ENCODE peak calls at places on chromosomes 4 and X, in nine cellular contexts. One of them, this sample, is unnamed.

GRCh38 chr4:184437565-184437964 is 36.8 kb downstream of the IRF2 start:
- DNase-seq in body of pancreas: no peak
- DNase-seq in suprapubic skin: no peak
- DNase-seq in AG04450: no peak
- DNase-seq in adrenal gland: no peak
- DNase-seq in CD4-positive, alpha-beta memory T cell: no peak
- DNase-seq in esophagus squamous epithelium: no peak
- DNase-seq in uterus: no peak
- DNase-seq in heart left ventricle: no peak
- DNase-seq in this sample: no peak

GRCh38 chr4:11438647-11439046 is 10.0 kb upstream of the HS3ST1 start:
- DNase-seq in body of pancreas: no peak
- DNase-seq in suprapubic skin: no peak
- DNase-seq in AG04450: no peak
- DNase-seq in adrenal gland: no peak
- DNase-seq in CD4-positive, alpha-beta memory T cell: no peak
- DNase-seq in esophagus squamous epithelium: no peak
- DNase-seq in uterus: no peak
- DNase-seq in heart left ventricle: no peak
- DNase-seq in this sample: no peak

GRCh38 chr4:53489279-53489889 is 101.9 kb downstream of the LNX1 start:
- DNase-seq in body of pancreas: no peak
- DNase-seq in suprapubic skin: no peak
- DNase-seq in AG04450: no peak
- DNase-seq in adrenal gland: no peak
- DNase-seq in CD4-positive, alpha-beta memory T cell: no peak
- DNase-seq in esophagus squamous epithelium: no peak
- DNase-seq in uterus: no peak
- DNase-seq in heart left ventricle: no peak
- DNase-seq in this sample: no peak

GRCh38 chr4:24274401-24275035 is 309.8 kb downstream of the DHX15 start:
- DNase-seq in body of pancreas: no peak
- DNase-seq in suprapubic skin: no peak
- DNase-seq in AG04450: peak; percentile 27
- DNase-seq in adrenal gland: no peak
- DNase-seq in CD4-positive, alpha-beta memory T cell: no peak
- DNase-seq in esophagus squamous epithelium: no peak
- DNase-seq in uterus: no peak
- DNase-seq in heart left ventricle: no peak
- DNase-seq in this sample: no peak

GRCh38 chrX:40107291-40108083 is 9.7 kb upstream of the BCOR start:
- DNase-seq in body of pancreas: peak; percentile 82
- DNase-seq in suprapubic skin: no peak
- DNase-seq in AG04450: no peak
- DNase-seq in adrenal gland: peak; percentile 80
- DNase-seq in CD4-positive, alpha-beta memory T cell: no peak
- DNase-seq in esophagus squamous epithelium: no peak
- DNase-seq in uterus: peak; percentile 40
- DNase-seq in heart left ventricle: peak; percentile 57
- DNase-seq in this sample: no peak

GRCh38 chrX:63918611-63919010 is 133.6 kb upstream of the ARHGEF9 start:
- DNase-seq in body of pancreas: no peak
- DNase-seq in suprapubic skin: no peak
- DNase-seq in AG04450: no peak
- DNase-seq in adrenal gland: no peak
- DNase-seq in CD4-positive, alpha-beta memory T cell: no peak
- DNase-seq in esophagus squamous epithelium: no peak
- DNase-seq in uterus: no peak
- DNase-seq in heart left ventricle: no peak
- DNase-seq in this sample: no peak

GRCh38 chrX:84170931-84171330 is 17.1 kb downstream of the RPS6KA6 start:
- DNase-seq in body of pancreas: no peak
- DNase-seq in suprapubic skin: no peak
- DNase-seq in AG04450: no peak
- DNase-seq in adrenal gland: no peak
- DNase-seq in CD4-positive, alpha-beta memory T cell: no peak
- DNase-seq in esophagus squamous epithelium: no peak
- DNase-seq in uterus: no peak
- DNase-seq in heart left ventricle: no peak
- DNase-seq in this sample: no peak

GRCh38 chr4:141686929-141687328 is 50.5 kb downstream of the IL15 start:
- DNase-seq in body of pancreas: peak; percentile 56
- DNase-seq in suprapubic skin: no peak
- DNase-seq in AG04450: no peak
- DNase-seq in adrenal gland: peak; percentile 33
- DNase-seq in CD4-positive, alpha-beta memory T cell: no peak
- DNase-seq in esophagus squamous epithelium: no peak
- DNase-seq in uterus: no peak
- DNase-seq in heart left ventricle: no peak
- DNase-seq in this sample: no peak

GRCh38 chrX:154805696-154806091 is 409 bp upstream of the MPP1 start:
- DNase-seq in body of pancreas: no peak
- DNase-seq in suprapubic skin: no peak
- DNase-seq in AG04450: no peak
- DNase-seq in adrenal gland: no peak
- DNase-seq in CD4-positive, alpha-beta memory T cell: no peak
- DNase-seq in esophagus squamous epithelium: no peak
- DNase-seq in uterus: no peak
- DNase-seq in heart left ventricle: no peak
- DNase-seq in this sample: no peak

GRCh38 chr4:54840992-54841768 is 183.4 kb downstream of the KIT start:
- DNase-seq in body of pancreas: no peak
- DNase-seq in suprapubic skin: no peak
- DNase-seq in AG04450: no peak
- DNase-seq in adrenal gland: no peak
- DNase-seq in CD4-positive, alpha-beta memory T cell: no peak
- DNase-seq in esophagus squamous epithelium: no peak
- DNase-seq in uterus: no peak
- DNase-seq in heart left ventricle: peak; percentile 21
- DNase-seq in this sample: no peak

GRCh38 chrX:123731258-123731986 is 1.4 kb downstream of the THOC2 start:
- DNase-seq in body of pancreas: no peak
- DNase-seq in suprapubic skin: no peak
- DNase-seq in AG04450: no peak
- DNase-seq in adrenal gland: no peak
- DNase-seq in CD4-positive, alpha-beta memory T cell: no peak
- DNase-seq in esophagus squamous epithelium: no peak
- DNase-seq in uterus: no peak
- DNase-seq in heart left ventricle: no peak
- DNase-seq in this sample: no peak

DNA sequence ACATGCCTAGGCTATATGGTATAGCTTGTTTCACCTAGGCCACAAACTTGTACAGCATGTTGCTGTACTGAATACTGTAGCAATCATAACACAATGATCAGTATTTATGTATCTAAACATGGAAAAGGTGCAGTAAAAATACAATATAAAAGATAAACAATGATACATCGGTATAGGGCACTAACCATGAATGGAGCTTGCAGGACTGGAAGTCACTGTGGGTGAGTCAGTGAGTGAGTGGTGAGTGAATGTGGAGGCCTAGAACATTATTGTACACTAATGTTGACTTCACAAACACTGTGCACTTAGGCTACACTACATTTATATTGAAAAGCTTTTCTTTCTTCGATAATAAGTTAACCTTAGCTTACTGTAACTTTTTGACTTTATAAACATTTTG is 45.6 kb upstream of the ANK2 start:
- DNase-seq in body of pancreas: no peak
- DNase-seq in suprapubic skin: no peak
- DNase-seq in AG04450: no peak
- DNase-seq in adrenal gland: no peak
- DNase-seq in CD4-positive, alpha-beta memory T cell: no peak
- DNase-seq in esophagus squamous epithelium: no peak
- DNase-seq in uterus: no peak
- DNase-seq in heart left ventricle: no peak
- DNase-seq in this sample: no peak
- H3K27ac ChIP-seq in body of pancreas: no peak overlapping the region
- H3K27ac ChIP-seq in suprapubic skin: no peak overlapping the region
- H3K27ac ChIP-seq in AG04450: no peak overlapping the region
- H3K27ac ChIP-seq in adrenal gland: no peak overlapping the region
- H3K27ac ChIP-seq in CD4-positive, alpha-beta memory T cell: no peak overlapping the region
- H3K27ac ChIP-seq in esophagus squamous epithelium: no peak overlapping the region
- H3K27ac ChIP-seq in uterus: no peak overlapping the region
- H3K27ac ChIP-seq in heart left ventricle: no peak overlapping the region
- H3K27ac ChIP-seq in this sample: no peak overlapping the region

GRCh38 chrX:132395059-132395458 is 93.8 kb downstream of the MBNL3 start:
- DNase-seq in body of pancreas: no peak
- DNase-seq in suprapubic skin: no peak
- DNase-seq in AG04450: no peak
- DNase-seq in adrenal gland: no peak
- DNase-seq in CD4-positive, alpha-beta memory T cell: no peak
- DNase-seq in esophagus squamous epithelium: no peak
- DNase-seq in uterus: no peak
- DNase-seq in heart left ventricle: no peak
- DNase-seq in this sample: no peak

GRCh38 chrX:132393992-132394391 is 94.8 kb downstream of the MBNL3 start:
- DNase-seq in body of pancreas: no peak
- DNase-seq in suprapubic skin: no peak
- DNase-seq in AG04450: no peak
- DNase-seq in adrenal gland: no peak
- DNase-seq in CD4-positive, alpha-beta memory T cell: no peak
- DNase-seq in esophagus squamous epithelium: no peak
- DNase-seq in uterus: no peak
- DNase-seq in heart left ventricle: no peak
- DNase-seq in this sample: no peak

GRCh38 chrX:132395645-132396044 is 93.2 kb downstream of the MBNL3 start:
- DNase-seq in body of pancreas: no peak
- DNase-seq in suprapubic skin: no peak
- DNase-seq in AG04450: no peak
- DNase-seq in adrenal gland: peak; percentile 24
- DNase-seq in CD4-positive, alpha-beta memory T cell: no peak
- DNase-seq in esophagus squamous epithelium: no peak
- DNase-seq in uterus: no peak
- DNase-seq in heart left ventricle: no peak
- DNase-seq in this sample: no peak

GRCh38 chrX:132390817-132391216 is 98.0 kb downstream of the MBNL3 start:
- DNase-seq in body of pancreas: no peak
- DNase-seq in suprapubic skin: no peak
- DNase-seq in AG04450: no peak
- DNase-seq in adrenal gland: no peak
- DNase-seq in CD4-positive, alpha-beta memory T cell: no peak
- DNase-seq in esophagus squamous epithelium: no peak
- DNase-seq in uterus: no peak
- DNase-seq in heart left ventricle: no peak
- DNase-seq in this sample: no peak

DNA sequence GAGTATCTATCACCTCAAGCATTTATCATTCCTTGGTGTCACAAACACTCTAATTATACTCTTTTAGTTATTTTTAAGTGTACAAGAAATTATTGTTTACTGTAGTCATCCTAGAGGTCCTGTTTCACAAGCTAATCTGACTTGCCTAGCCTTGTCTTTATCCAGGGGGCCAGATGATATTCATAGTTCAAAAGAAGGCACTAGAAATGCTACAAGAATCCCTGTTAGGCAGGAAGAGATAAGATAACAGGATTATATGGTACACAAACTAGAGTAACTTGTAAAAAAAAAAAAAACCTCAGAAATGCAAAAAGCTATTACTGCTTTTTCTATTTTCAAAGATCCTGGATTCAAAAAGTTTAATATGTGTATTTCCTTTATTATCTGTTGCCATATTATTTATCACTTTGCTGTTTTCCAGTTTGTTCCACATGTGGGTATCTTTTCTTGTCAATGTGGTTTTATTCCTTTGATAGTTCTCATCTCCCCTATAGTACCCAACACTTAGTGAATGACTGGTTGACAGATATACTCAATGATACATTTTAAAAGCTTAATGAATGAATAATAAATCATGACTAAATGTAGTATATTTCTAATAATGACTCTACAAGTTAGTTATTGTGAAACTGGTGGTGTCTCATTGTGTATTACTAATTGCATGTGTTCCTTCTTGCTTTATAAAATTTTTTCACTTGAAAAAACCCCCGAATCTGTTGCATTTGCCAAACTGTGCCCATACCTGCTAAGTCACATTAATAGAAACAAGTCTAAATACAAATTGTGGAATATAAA is 95.6 kb downstream of the MBNL3 start:
- DNase-seq in body of pancreas: no peak
- DNase-seq in suprapubic skin: no peak
- DNase-seq in AG04450: no peak
- DNase-seq in adrenal gland: no peak
- DNase-seq in CD4-positive, alpha-beta memory T cell: no peak
- DNase-seq in esophagus squamous epithelium: no peak
- DNase-seq in uterus: no peak
- DNase-seq in heart left ventricle: no peak
- DNase-seq in this sample: no peak
- H3K27ac ChIP-seq in body of pancreas: no peak overlapping the region
- H3K27ac ChIP-seq in suprapubic skin: no peak overlapping the region
- H3K27ac ChIP-seq in AG04450: no peak overlapping the region
- H3K27ac ChIP-seq in adrenal gland: no peak overlapping the region
- H3K27ac ChIP-seq in CD4-positive, alpha-beta memory T cell: no peak overlapping the region
- H3K27ac ChIP-seq in esophagus squamous epithelium: no peak overlapping the region
- H3K27ac ChIP-seq in uterus: no peak overlapping the region
- H3K27ac ChIP-seq in heart left ventricle: no peak overlapping the region
- H3K27ac ChIP-seq in this sample: no peak overlapping the region

GRCh38 chr4:145881585-145881984 is 57.0 kb downstream of the ZNF827 start:
- DNase-seq in body of pancreas: no peak
- DNase-seq in suprapubic skin: no peak
- DNase-seq in AG04450: no peak
- DNase-seq in adrenal gland: no peak
- DNase-seq in CD4-positive, alpha-beta memory T cell: no peak
- DNase-seq in esophagus squamous epithelium: no peak
- DNase-seq in uterus: no peak
- DNase-seq in heart left ventricle: no peak
- DNase-seq in this sample: no peak
- H3K27ac ChIP-seq in body of pancreas: no peak overlapping the region
- H3K27ac ChIP-seq in suprapubic skin: no peak overlapping the region
- H3K27ac ChIP-seq in AG04450: no peak overlapping the region
- H3K27ac ChIP-seq in adrenal gland: peak overlapping the region; percentile 30
- H3K27ac ChIP-seq in CD4-positive, alpha-beta memory T cell: no peak overlapping the region
- H3K27ac ChIP-seq in esophagus squamous epithelium: peak overlapping the region; percentile 31
- H3K27ac ChIP-seq in uterus: peak overlapping the region; percentile 79
- H3K27ac ChIP-seq in heart left ventricle: no peak overlapping the region
- H3K27ac ChIP-seq in this sample: no peak overlapping the region

GRCh38 chr4:26049447-26049846 is 135.4 kb downstream of the SMIM20 start:
- DNase-seq in body of pancreas: no peak
- DNase-seq in suprapubic skin: no peak
- DNase-seq in AG04450: no peak
- DNase-seq in adrenal gland: no peak
- DNase-seq in CD4-positive, alpha-beta memory T cell: no peak
- DNase-seq in esophagus squamous epithelium: no peak
- DNase-seq in uterus: no peak
- DNase-seq in heart left ventricle: no peak
- DNase-seq in this sample: no peak

GRCh38 chr4:26050212-26050643 is 136.2 kb downstream of the SMIM20 start:
- DNase-seq in body of pancreas: peak; percentile 60
- DNase-seq in suprapubic skin: no peak
- DNase-seq in AG04450: no peak
- DNase-seq in adrenal gland: peak; percentile 36
- DNase-seq in CD4-positive, alpha-beta memory T cell: no peak
- DNase-seq in esophagus squamous epithelium: no peak
- DNase-seq in uterus: no peak
- DNase-seq in heart left ventricle: peak; percentile 51
- DNase-seq in this sample: no peak

GRCh38 chr4:26047795-26048194 is 133.8 kb downstream of the SMIM20 start:
- DNase-seq in body of pancreas: no peak
- DNase-seq in suprapubic skin: no peak
- DNase-seq in AG04450: no peak
- DNase-seq in adrenal gland: no peak
- DNase-seq in CD4-positive, alpha-beta memory T cell: no peak
- DNase-seq in esophagus squamous epithelium: no peak
- DNase-seq in uterus: no peak
- DNase-seq in heart left ventricle: no peak
- DNase-seq in this sample: no peak

GRCh38 chr4:26048378-26048882 is 134.4 kb downstream of the SMIM20 start:
- DNase-seq in body of pancreas: peak; percentile 33
- DNase-seq in suprapubic skin: no peak
- DNase-seq in AG04450: peak; percentile 74
- DNase-seq in adrenal gland: no peak
- DNase-seq in CD4-positive, alpha-beta memory T cell: no peak
- DNase-seq in esophagus squamous epithelium: no peak
- DNase-seq in uterus: peak; percentile 79
- DNase-seq in heart left ventricle: peak; percentile 32
- DNase-seq in this sample: peak; percentile 19

GRCh38 chr4:26048962-26049361 is 134.9 kb downstream of the SMIM20 start:
- DNase-seq in body of pancreas: no peak
- DNase-seq in suprapubic skin: no peak
- DNase-seq in AG04450: no peak
- DNase-seq in adrenal gland: no peak
- DNase-seq in CD4-positive, alpha-beta memory T cell: no peak
- DNase-seq in esophagus squamous epithelium: no peak
- DNase-seq in uterus: peak; percentile 42
- DNase-seq in heart left ventricle: no peak
- DNase-seq in this sample: no peak
- H3K27ac ChIP-seq in body of pancreas: no peak overlapping the region
- H3K27ac ChIP-seq in suprapubic skin: peak overlapping the region; percentile 73
- H3K27ac ChIP-seq in AG04450: peak overlapping the region; percentile 97
- H3K27ac ChIP-seq in adrenal gland: peak overlapping the region; percentile 59
- H3K27ac ChIP-seq in CD4-positive, alpha-beta memory T cell: no peak overlapping the region
- H3K27ac ChIP-seq in esophagus squamous epithelium: peak overlapping the region; percentile 95
- H3K27ac ChIP-seq in uterus: peak overlapping the region; percentile 95
- H3K27ac ChIP-seq in heart left ventricle: peak overlapping the region; percentile 26
- H3K27ac ChIP-seq in this sample: peak overlapping the region; percentile 51

This sample was measured in SJSA1.